ENCODE peak calls at places on chromosomes 4 and X, in seven cellular contexts. A, O, F, K, X, J and T are unnamed samples.
A peak's percentile ranks its signal among the peaks of the same experiment; 100 is the strongest.

GRCh38 chr4:182890202-182890601 is 27.0 kb downstream of the DCTD start:
- DNase-seq in F (no peak), X (no peak), A (no peak), J (no peak), K (no peak), O (no peak), T (no peak)

GRCh38 chrX:155745792-155746191 is 133.0 kb upstream of the TMLHE start:
- DNase-seq in O (peak; percentile 11), X (no peak), K (no peak), F (no peak), A (peak; percentile 2), J (no peak), T (no peak)

GRCh38 chr4:76523593-76523992 is 88.6 kb downstream of the SHROOM3 start:
- DNase-seq in O (no peak), J (no peak), A (no peak), F (no peak), X (no peak), K (no peak), T (no peak)

GRCh38 chrX:10240918-10241317 is 84.1 kb downstream of the CLCN4 start:
- DNase-seq in X (no peak), K (no peak), O (peak; percentile 39), J (no peak), F (no peak), A (peak; percentile 94), T (no peak)

GRCh38 chr4:8164194-8164565 is 5.6 kb upstream of the ABLIM2 start:
- DNase-seq in A (no peak), J (no peak), X (no peak), K (no peak), O (no peak), F (no peak), T (no peak)

GRCh38 chr4:40301592-40301991 is 33.5 kb upstream of the CHRNA9 start:
- DNase-seq in O (no peak), K (no peak), X (no peak), F (no peak), A (no peak), J (no peak), T (no peak)

GRCh38 chr4:150501019-150501727 is 80.8 kb upstream of the MAB21L2 start:
- DNase-seq in O (peak; percentile 60), A (peak; percentile 89), J (peak; percentile 28), X (no peak), K (no peak), F (no peak), T (no peak)

GRCh38 chr4:7939377-7940108 is at the start of gene AFAP1:
- DNase-seq in O (peak; percentile 82), X (no peak), K (peak; percentile 92), F (peak; percentile 87), J (peak; percentile 93), A (peak; percentile 76), T (peak; percentile 94)

GRCh38 chr4:2194556-2194955 is 47.4 kb downstream of the HAUS3 start:
- DNase-seq in J (no peak), F (no peak), O (no peak), X (no peak), K (no peak), A (peak; percentile 10), T (peak; percentile 30)

GRCh38 chr4:43337707-43338106 is 445.2 kb downstream of the GRXCR1 start:
- DNase-seq in A (peak; percentile 63), J (no peak), O (no peak), F (no peak), K (no peak), X (no peak), T (no peak)

GRCh38 chr4:55609393-55609821 is 17.4 kb upstream of the PDCL2 start:
- DNase-seq in F (no peak), X (no peak), A (peak; percentile 2), K (no peak), J (peak; percentile 34), O (no peak), T (no peak)

GRCh38 chr4:183352546-183352945 is 30.3 kb upstream of the CLDN24 start:
- DNase-seq in X (no peak), A (no peak), O (no peak), F (no peak), J (no peak), K (no peak), T (no peak)

DNA sequence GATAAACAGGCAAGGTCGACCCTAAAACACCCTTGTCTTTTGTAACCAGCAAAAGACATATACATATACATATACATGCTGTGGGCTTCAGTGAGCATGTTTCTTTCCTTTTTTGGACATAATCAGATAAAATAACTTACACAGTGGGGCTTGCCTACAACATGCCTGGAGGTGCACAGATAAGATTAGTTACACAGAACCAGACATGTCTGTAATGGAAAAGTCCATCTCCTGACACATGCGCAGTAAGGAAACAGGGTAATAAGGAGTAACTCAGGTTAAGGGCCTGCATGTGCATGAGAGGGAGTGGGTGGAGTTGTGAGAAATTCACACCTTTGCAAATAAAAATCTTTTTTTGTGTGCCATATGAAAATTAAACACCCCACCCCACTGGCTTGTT is 3.4 kb downstream of the UGT2A1 start:
- DNase-seq in X (no peak), K (no peak), J (peak; percentile 46), A (no peak), O (no peak), F (no peak), T (no peak)
- H3K27ac ChIP-seq in X (no peak overlapping the region), K (no peak overlapping the region), J (no peak overlapping the region), A (no peak overlapping the region), O (no peak overlapping the region), F (no peak overlapping the region), T (no peak overlapping the region)

GRCh38 chrX:131057706-131058105 is 440 bp upstream of the ARHGAP36 start:
- DNase-seq in J (no peak), K (no peak), A (no peak), F (no peak), X (no peak), O (no peak), T (no peak)
- H3K4ac ChIP-seq in J (no peak overlapping the region), K (no peak overlapping the region), A (no peak overlapping the region), F (no peak overlapping the region), X (no peak overlapping the region), O (no peak overlapping the region), T (no peak overlapping the region)

GRCh38 chr4:153068751-153069150 is 132.6 kb downstream of the FHDC1 start:
- DNase-seq in O (no peak), F (no peak), K (no peak), X (no peak), A (no peak), J (no peak), T (no peak)
- H3K9ac ChIP-seq in O (no peak overlapping the region), F (no peak overlapping the region), K (no peak overlapping the region), X (no peak overlapping the region), A (no peak overlapping the region), J (no peak overlapping the region), T (no peak overlapping the region)

DNA sequence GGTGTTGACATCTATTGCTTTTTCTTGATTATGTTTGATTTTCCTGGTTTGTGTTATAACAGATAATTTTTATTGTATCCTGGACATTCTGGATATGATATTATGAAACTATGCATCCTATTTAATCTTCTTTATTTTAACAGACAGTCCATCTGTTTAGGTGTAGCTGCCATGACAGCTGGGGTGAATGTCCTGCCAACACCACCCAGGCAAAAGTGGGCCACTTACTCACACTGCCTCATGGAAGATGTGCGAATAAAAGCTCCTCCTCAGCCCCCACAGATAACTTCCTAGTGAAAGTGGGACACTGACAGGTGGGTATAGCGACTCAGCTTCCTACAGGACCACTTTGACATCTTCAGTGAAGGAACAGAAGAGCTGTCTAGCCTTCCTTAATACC is 18.4 kb upstream of the CNKSR2 start:
- DNase-seq in K (no peak), X (no peak), F (no peak), O (no peak), J (no peak), A (no peak), T (no peak)
- H3K27ac ChIP-seq in K (no peak overlapping the region), X (no peak overlapping the region), F (no peak overlapping the region), O (no peak overlapping the region), J (no peak overlapping the region), A (no peak overlapping the region), T (no peak overlapping the region)